ENCODE peak calls at places on chromosome 2, in six cellular contexts. P, W, Z, U, D and X are unnamed samples.

GRCh38 chr2:8886197-8886508 is 48.7 kb upstream of the KIDINS220 start:
- DNase-seq in P (no peak), W (no peak), Z (no peak), U (no peak), D (no peak), X (no peak)

GRCh38 chr2:126855606-126856005 is 43.1 kb upstream of the TEX51 start:
- DNase-seq in P (no peak), W (no peak), Z (no peak), U (no peak), D (no peak), X (no peak)

GRCh38 chr2:226758886-226759660 is 40.5 kb downstream of the IRS1 start:
- DNase-seq in P (peak; percentile 80), W (no peak), Z (no peak), U (peak; percentile 86), D (no peak), X (peak; percentile 84)

GRCh38 chr2:190340369-190340768 is 3.0 kb upstream of the INPP1 start:
- DNase-seq in P (peak; percentile 36), W (no peak), Z (no peak), U (peak; percentile 44), D (no peak), X (peak; percentile 31)

GRCh38 chr2:32246911-32247310 is 17.8 kb downstream of the NLRC4 start:
- DNase-seq in P (no peak), W (no peak), Z (no peak), U (no peak), D (no peak), X (no peak)

GRCh38 chr2:173986805-173987204 is 21.6 kb upstream of the SP3 start:
- DNase-seq in P (peak; percentile 39), W (no peak), Z (no peak), U (peak; percentile 68), D (no peak), X (no peak)

GRCh38 chr2:72572501-72572900 is 253.3 kb downstream of the EXOC6B start:
- DNase-seq in P (peak; percentile 83), W (no peak), Z (no peak), U (no peak), D (no peak), X (no peak)

GRCh38 chr2:223297788-223298187 is 245.8 kb downstream of the KCNE4 start:
- DNase-seq in P (no peak), W (peak; percentile 30), Z (no peak), U (peak; percentile 25), D (no peak), X (no peak)

GRCh38 chr2:62407838-62408589 is 98.0 kb downstream of the TMEM17 start:
- DNase-seq in P (peak; percentile 7), W (no peak), Z (no peak), U (peak; percentile 49), D (no peak), X (no peak)

GRCh38 chr2:53268086-53268485 is 499.5 kb upstream of the CHAC2 start:
- DNase-seq in P (no peak), W (no peak), Z (no peak), U (no peak), D (no peak), X (no peak)

GRCh38 chr2:239836021-239836765 is 188.9 kb downstream of the NDUFA10 start:
- DNase-seq in P (no peak), W (no peak), Z (no peak), U (no peak), D (no peak), X (no peak)

GRCh38 chr2:118774458-118775133 is 72.9 kb downstream of the EN1 start:
- DNase-seq in P (peak; percentile 47), W (no peak), Z (no peak), U (peak; percentile 47), D (no peak), X (no peak)

GRCh38 chr2:100422320-100422719 is 4.9 kb upstream of the CHST10 start:
- DNase-seq in P (peak; percentile 56), W (no peak), Z (no peak), U (peak; percentile 44), D (no peak), X (peak; percentile 41)